ENCODE peak calls at places on chromosomes 1 and 21, in five cellular contexts. I, V, B, K and C are unnamed samples. For H3K4me1 and H3K27me3, the result is how much of the 10 kb centered on the place peaks cover.

GRCh38 chr1:241413974-241414373 is 57.0 kb upstream of the RGS7 start:
- DNase-seq in I (no peak), V (no peak), B (no peak), K (no peak), C (no peak)

GRCh38 chr1:72485786-72486185 is 203.4 kb upstream of the NEGR1 start:
- DNase-seq in I (no peak), V (no peak), B (no peak), K (peak), C (no peak)

GRCh38 chr21:39079617-39080016 is 103.6 kb downstream of the PSMG1 start:
- DNase-seq in I (no peak), V (no peak), B (no peak), K (peak), C (no peak)

GRCh38 chr1:201468501-201468843 is 516 bp downstream of the PHLDA3 start:
- DNase-seq in I (no peak), V (no peak), B (peak), K (no peak), C (no peak)

GRCh38 chr1:1092149-1092855 is 18.2 kb upstream of the RNF223 start:
- DNase-seq in I (peak), V (no peak), B (no peak), K (no peak), C (no peak)

GRCh38 chr21:14115646-14116045 is 95.1 kb downstream of the LIPI start:
- DNase-seq in I (no peak), V (no peak), B (no peak), K (no peak), C (no peak)

GRCh38 chr21:44065428-44065827 is 41.8 kb upstream of the PWP2 start:
- DNase-seq in I (no peak), V (peak), B (no peak), K (peak), C (peak)

GRCh38 chr21:31952828-31953227 is 80.0 kb downstream of the HUNK start:
- DNase-seq in I (no peak), V (no peak), B (no peak), K (no peak), C (no peak)

GRCh38 chr1:7401814-7402547 is 369.1 kb upstream of the VAMP3 start:
- DNase-seq in I (peak), V (no peak), B (no peak), K (peak), C (no peak)

GRCh38 chr1:233217832-233218231 is 77.7 kb downstream of the PCNX2 start:
- DNase-seq in I (no peak), V (no peak), B (no peak), K (no peak), C (no peak)

GRCh38 chr1:83715550-83715949 is 283.4 kb downstream of the TTLL7 start:
- DNase-seq in I (no peak), V (no peak), B (no peak), K (no peak), C (no peak)

GRCh38 chr1:234617986-234618725 is 8.2 kb upstream of the IRF2BP2 start:
- DNase-seq in I (no peak), V (no peak), B (no peak), K (peak), C (no peak)

GRCh38 chr1:19439464-19440171 is 45.7 kb downstream of the CAPZB start:
- DNase-seq in I (no peak), V (no peak), B (peak), K (no peak), C (peak)

GRCh38 chr1:10459185-10459584 is 9.4 kb downstream of the CORT start:
- DNase-seq in I (no peak), V (no peak), B (no peak), K (peak), C (no peak)
- H3K4me1 ChIP-seq in I (under half), V (under half), B (under half), K (under half), C (under half)

DNA sequence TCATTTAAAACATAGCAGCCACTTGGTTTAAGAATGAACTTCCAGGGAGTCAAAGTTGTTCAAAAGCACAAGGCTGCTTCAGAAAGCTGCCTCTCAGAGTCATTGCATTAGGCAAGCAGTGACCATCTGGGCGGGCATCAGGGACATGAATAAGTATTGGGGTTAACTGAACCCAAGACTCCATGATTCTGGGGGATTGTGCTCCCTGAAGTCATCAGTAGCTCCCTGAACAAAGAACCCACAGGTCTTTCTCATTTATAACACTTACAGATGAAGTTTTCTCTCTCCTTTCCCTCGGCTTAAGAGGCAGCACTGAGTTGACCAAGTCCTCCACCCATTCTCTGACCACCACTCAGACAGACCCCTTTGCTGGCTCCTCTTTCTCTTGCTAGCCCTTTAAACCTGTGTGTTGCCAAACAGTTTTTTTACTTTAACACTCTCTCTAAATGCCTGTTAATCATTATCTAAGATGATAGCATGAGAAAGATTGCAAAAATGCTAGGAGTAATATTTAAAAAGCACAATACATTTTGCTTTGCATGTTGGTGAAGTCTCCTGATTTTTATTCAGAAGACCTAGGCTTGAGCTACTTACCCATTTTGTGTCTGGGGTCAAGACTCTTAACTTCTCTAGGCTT is 77.0 kb upstream of the ARHGAP29 start:
- DNase-seq in I (no peak), V (no peak), B (no peak), K (no peak), C (no peak)
- H3K4me3 ChIP-seq in I (no peak), V (no peak), B (no peak), K (no peak), C (no peak)

GRCh38 chr1:226550671-226551041 is 2.1 kb downstream of the STUM start:
- DNase-seq in I (no peak), V (no peak), B (no peak), K (no peak), C (no peak)
- H3K27me3 ChIP-seq in I (half or more), V (half or more), B (under half), K (half or more), C (under half)

GRCh38 chr1:27592600-27593340 is 11.2 kb downstream of the AHDC1 start:
- DNase-seq in I (no peak), V (no peak), B (peak), K (no peak), C (no peak)
- H3K4me1 ChIP-seq in I (under half), V (under half), B (half or more), K (half or more), C (under half)

DNA sequence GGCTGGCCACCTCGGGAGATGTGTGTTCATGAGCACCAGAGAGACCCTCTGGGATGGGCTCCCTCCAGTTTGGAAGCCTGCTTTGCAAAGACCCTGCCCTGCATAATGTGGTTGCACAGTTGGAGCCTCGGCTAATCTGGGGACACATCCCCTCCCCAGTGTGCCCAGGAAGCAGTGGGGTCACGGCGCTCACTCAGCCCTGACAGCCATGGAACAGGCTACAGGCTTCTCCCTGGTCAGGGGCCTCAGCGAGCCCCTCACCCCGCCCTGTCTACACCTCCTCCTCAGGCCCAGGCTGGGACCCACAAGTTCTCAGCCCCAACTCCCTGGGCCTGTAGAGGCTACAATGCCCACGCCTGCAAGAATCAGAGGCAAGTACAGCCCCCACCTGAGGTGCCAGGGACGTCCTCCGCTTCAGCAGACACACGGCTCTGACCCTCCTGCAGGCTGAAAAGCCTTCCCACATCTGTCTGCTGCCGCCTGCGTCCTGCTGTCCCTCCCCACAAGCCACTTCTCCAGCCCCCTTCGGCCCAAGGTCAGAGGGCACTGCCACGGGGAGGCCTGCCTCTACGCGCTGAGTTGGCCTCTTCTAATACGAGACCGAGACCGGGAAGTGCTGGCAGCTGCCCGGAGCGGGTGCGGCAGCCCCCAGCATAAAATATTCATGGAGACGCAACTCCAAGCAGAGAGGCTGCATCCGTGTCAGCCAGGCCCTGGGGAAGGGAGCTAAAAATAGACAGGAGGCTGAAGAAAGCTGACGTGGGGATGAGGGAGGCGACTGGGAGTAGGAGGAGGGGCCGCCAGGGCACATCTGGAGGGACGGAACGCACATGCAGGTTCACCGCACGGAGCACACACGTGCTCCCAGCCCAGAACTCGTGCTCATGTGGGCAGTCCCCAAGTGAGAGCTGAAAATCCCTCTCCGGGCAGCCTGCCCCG is 15.2 kb upstream of the GPR153 start:
- DNase-seq in I (no peak), V (no peak), B (peak), K (peak), C (no peak)
- H3K4me3 ChIP-seq in I (no peak), V (no peak), B (no peak), K (no peak), C (no peak)

DNA sequence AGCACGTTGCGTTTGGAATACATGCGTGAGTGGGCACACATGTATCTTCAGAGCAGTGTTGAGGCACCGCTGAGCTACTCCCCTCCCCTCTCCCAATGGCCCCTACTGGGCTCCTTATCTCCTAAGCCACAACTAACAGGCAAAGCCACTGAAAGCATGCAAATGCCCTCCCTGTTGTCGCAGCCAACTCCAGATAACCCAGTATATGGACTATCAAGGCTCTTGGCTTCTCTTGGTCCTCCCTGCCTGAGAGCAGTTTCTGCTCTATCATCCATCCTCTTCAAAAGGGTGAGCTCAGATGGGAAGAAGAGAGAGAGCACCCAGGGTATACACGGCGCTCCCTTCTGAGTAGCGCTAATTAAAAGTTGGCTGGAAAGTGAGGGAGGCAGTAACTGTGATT is 58.5 kb upstream of the CNTN2 start:
- DNase-seq in I (no peak), V (no peak), B (no peak), K (no peak), C (no peak)
- H3K27me3 ChIP-seq in I (under half), V (under half), B (under half), K (under half), C (under half)